ENCODE peak calls at places on chromosome 4, in five cellular contexts. One of them, this sample, is unnamed.

GRCh38 chr4:142274137-142274536 is 572.0 kb downstream of the INPP4B start:
- DNase-seq in IMR-90: peak; percentile 94
- DNase-seq in GM12878: no peak
- DNase-seq in HepG2: no peak
- DNase-seq in K562: no peak
- DNase-seq in this sample: no peak

GRCh38 chr4:5836943-5837342 is 55.9 kb downstream of the CRMP1 start:
- DNase-seq in HepG2: peak; percentile 46
- DNase-seq in GM12878: no peak
- DNase-seq in IMR-90: no peak
- DNase-seq in K562: no peak
- DNase-seq in this sample: no peak

GRCh38 chr4:2095236-2096072 is 36.3 kb downstream of the NAT8L start:
- DNase-seq in GM12878: no peak
- DNase-seq in HepG2: no peak
- DNase-seq in K562: no peak
- DNase-seq in IMR-90: no peak
- DNase-seq in this sample: no peak

GRCh38 chr4:147950840-147951239 is 219.0 kb downstream of the ARHGAP10 start:
- DNase-seq in HepG2: no peak
- DNase-seq in GM12878: no peak
- DNase-seq in IMR-90: no peak
- DNase-seq in K562: no peak
- DNase-seq in this sample: no peak

GRCh38 chr4:114399085-114399484 is 199.5 kb upstream of the UGT8 start:
- DNase-seq in GM12878: no peak
- DNase-seq in IMR-90: no peak
- DNase-seq in HepG2: no peak
- DNase-seq in K562: no peak
- DNase-seq in this sample: no peak

GRCh38 chr4:94758700-94759399 is 1.1 kb downstream of the BMPR1B start:
- DNase-seq in IMR-90: no peak
- DNase-seq in K562: no peak
- DNase-seq in GM12878: no peak
- DNase-seq in HepG2: no peak
- DNase-seq in this sample: peak; percentile 48

GRCh38 chr4:15443770-15444169 is 15.9 kb downstream of the C1QTNF7 start:
- DNase-seq in K562: no peak
- DNase-seq in IMR-90: no peak
- DNase-seq in HepG2: no peak
- DNase-seq in GM12878: no peak
- DNase-seq in this sample: no peak

GRCh38 chr4:39823193-39823592 is 125.3 kb downstream of the UBE2K start:
- DNase-seq in HepG2: no peak
- DNase-seq in K562: no peak
- DNase-seq in IMR-90: peak; percentile 74
- DNase-seq in GM12878: no peak
- DNase-seq in this sample: no peak

GRCh38 chr4:114108869-114109268 is 129.4 kb upstream of the ARSJ start:
- DNase-seq in HepG2: peak; percentile 0
- DNase-seq in GM12878: peak; percentile 15
- DNase-seq in K562: no peak
- DNase-seq in IMR-90: peak; percentile 65
- DNase-seq in this sample: peak; percentile 22

GRCh38 chr4:64967286-64967685 is 558.0 kb upstream of the TECRL start:
- DNase-seq in HepG2: no peak
- DNase-seq in K562: no peak
- DNase-seq in IMR-90: no peak
- DNase-seq in GM12878: no peak
- DNase-seq in this sample: no peak

GRCh38 chr4:102871772-102872171 is 3.0 kb downstream of the CISD2 start:
- DNase-seq in K562: peak; percentile 20
- DNase-seq in IMR-90: no peak
- DNase-seq in GM12878: no peak
- DNase-seq in HepG2: no peak
- DNase-seq in this sample: no peak

GRCh38 chr4:44760142-44760898 is 34.0 kb upstream of the GNPDA2 start:
- DNase-seq in K562: peak; percentile 31
- DNase-seq in GM12878: no peak
- DNase-seq in IMR-90: peak; percentile 20
- DNase-seq in HepG2: peak; percentile 7
- DNase-seq in this sample: peak; percentile 15

GRCh38 chr4:75672461-75673026 is 667 bp downstream of the G3BP2 start:
- DNase-seq in IMR-90: peak; percentile 41
- DNase-seq in K562: peak; percentile 63
- DNase-seq in HepG2: peak; percentile 36
- DNase-seq in GM12878: peak; percentile 8
- DNase-seq in this sample: peak; percentile 66

GRCh38 chr4:80309301-80310004 is 26.1 kb upstream of the CFAP299 start:
- DNase-seq in HepG2: no peak
- DNase-seq in IMR-90: peak; percentile 96
- DNase-seq in K562: no peak
- DNase-seq in GM12878: no peak
- DNase-seq in this sample: no peak

GRCh38 chr4:154004028-154004427 is 215.1 kb upstream of the SFRP2 start:
- DNase-seq in IMR-90: no peak
- DNase-seq in HepG2: no peak
- DNase-seq in GM12878: no peak
- DNase-seq in K562: no peak
- DNase-seq in this sample: no peak

GRCh38 chr4:1408418-1408817 is 2.2 kb upstream of the NKX1-1 start:
- DNase-seq in IMR-90: no peak
- DNase-seq in HepG2: no peak
- DNase-seq in K562: no peak
- DNase-seq in GM12878: no peak
- DNase-seq in this sample: peak; percentile 65

GRCh38 chr4:13570916-13571315 is 26.6 kb upstream of the NKX3-2 start:
- DNase-seq in GM12878: no peak
- DNase-seq in K562: no peak
- DNase-seq in HepG2: no peak
- DNase-seq in IMR-90: no peak
- DNase-seq in this sample: no peak

GRCh38 chr4:7684294-7684693 is 249.6 kb upstream of the PSAPL1 start:
- DNase-seq in K562: no peak
- DNase-seq in HepG2: no peak
- DNase-seq in GM12878: no peak
- DNase-seq in IMR-90: no peak
- DNase-seq in this sample: no peak

GRCh38 chr4:7686166-7686870 is 251.6 kb upstream of the PSAPL1 start:
- DNase-seq in GM12878: no peak
- DNase-seq in IMR-90: no peak
- DNase-seq in HepG2: no peak
- DNase-seq in K562: no peak
- DNase-seq in this sample: no peak

GRCh38 chr4:7687796-7688195 is 251.9 kb downstream of the AFAP1 start:
- DNase-seq in GM12878: no peak
- DNase-seq in K562: no peak
- DNase-seq in IMR-90: no peak
- DNase-seq in HepG2: no peak
- DNase-seq in this sample: no peak

GRCh38 chr4:7689773-7690693 is 249.6 kb downstream of the AFAP1 start:
- DNase-seq in HepG2: no peak
- DNase-seq in IMR-90: no peak
- DNase-seq in GM12878: no peak
- DNase-seq in K562: no peak
- DNase-seq in this sample: no peak

GRCh38 chr4:7687006-7687405 is 252.3 kb upstream of the PSAPL1 start:
- DNase-seq in GM12878: no peak
- DNase-seq in IMR-90: no peak
- DNase-seq in HepG2: no peak
- DNase-seq in K562: no peak
- DNase-seq in this sample: no peak
- TF ChIP-seq SMC3 in GM12878: no peak
- TF ChIP-seq SMC3 in IMR-90: no peak
- TF ChIP-seq SMC3 in HepG2: no peak
- TF ChIP-seq SMC3 in K562: no peak
- TF ChIP-seq SMC3 in this sample: no peak

GRCh38 chr4:140497776-140498636 is at the start of gene MGAT4D:
- DNase-seq in IMR-90: no peak
- DNase-seq in GM12878: no peak
- DNase-seq in HepG2: no peak
- DNase-seq in K562: no peak
- DNase-seq in this sample: peak; percentile 17

DNA sequence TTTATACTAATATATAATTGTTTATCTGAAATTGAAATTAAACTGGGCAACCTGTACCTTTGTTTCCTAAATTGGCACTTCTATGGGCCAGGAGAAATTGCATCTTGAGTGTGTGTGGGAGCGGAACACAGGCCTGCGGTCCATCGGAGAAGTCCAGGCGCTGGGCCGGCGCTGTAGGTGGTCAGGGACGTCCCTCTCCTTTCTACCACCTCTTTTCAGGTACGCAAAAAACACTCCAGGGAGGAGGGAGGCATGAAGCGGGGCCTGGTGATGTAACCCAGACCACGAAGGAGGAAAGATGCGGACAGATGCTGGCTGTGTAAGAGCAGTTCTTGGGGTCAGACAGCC is 691 bp downstream of the MGAT4D start:
- DNase-seq in IMR-90: no peak
- DNase-seq in K562: no peak
- DNase-seq in HepG2: no peak
- DNase-seq in GM12878: no peak
- DNase-seq in this sample: no peak
- H2AFZ ChIP-seq in IMR-90: peak overlapping the region; percentile 13
- H2AFZ ChIP-seq in K562: no peak overlapping the region
- H2AFZ ChIP-seq in HepG2: no peak overlapping the region
- H2AFZ ChIP-seq in GM12878: no peak overlapping the region
- H2AFZ ChIP-seq in this sample: no peak overlapping the region

DNA sequence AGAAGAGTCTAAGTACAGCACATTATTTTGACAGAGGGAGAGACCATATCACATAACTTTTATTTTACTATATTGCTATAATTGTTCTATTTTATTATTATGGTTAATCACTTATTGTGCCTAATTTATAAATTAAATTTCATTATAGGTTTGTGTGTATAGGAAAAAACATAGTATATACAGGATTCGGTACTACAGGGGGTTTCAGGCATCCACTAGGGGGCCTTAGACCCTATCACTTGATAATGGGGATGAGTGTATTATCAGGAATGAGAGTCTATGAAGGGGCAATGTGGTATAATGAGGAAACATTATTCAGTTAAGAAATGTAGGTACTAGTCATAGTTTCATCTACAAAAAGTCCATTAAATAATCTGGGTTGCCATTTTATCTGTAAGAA is 833.1 kb downstream of the C4orf33 start:
- DNase-seq in HepG2: no peak
- DNase-seq in GM12878: no peak
- DNase-seq in IMR-90: no peak
- DNase-seq in K562: no peak
- DNase-seq in this sample: peak; percentile 8
- TF ChIP-seq CTCF in HepG2: peak; percentile 28
- TF ChIP-seq CTCF in GM12878: peak; percentile 42
- TF ChIP-seq CTCF in IMR-90: no peak
- TF ChIP-seq CTCF in K562: no peak
- TF ChIP-seq CTCF in this sample: peak; percentile 54

DNA sequence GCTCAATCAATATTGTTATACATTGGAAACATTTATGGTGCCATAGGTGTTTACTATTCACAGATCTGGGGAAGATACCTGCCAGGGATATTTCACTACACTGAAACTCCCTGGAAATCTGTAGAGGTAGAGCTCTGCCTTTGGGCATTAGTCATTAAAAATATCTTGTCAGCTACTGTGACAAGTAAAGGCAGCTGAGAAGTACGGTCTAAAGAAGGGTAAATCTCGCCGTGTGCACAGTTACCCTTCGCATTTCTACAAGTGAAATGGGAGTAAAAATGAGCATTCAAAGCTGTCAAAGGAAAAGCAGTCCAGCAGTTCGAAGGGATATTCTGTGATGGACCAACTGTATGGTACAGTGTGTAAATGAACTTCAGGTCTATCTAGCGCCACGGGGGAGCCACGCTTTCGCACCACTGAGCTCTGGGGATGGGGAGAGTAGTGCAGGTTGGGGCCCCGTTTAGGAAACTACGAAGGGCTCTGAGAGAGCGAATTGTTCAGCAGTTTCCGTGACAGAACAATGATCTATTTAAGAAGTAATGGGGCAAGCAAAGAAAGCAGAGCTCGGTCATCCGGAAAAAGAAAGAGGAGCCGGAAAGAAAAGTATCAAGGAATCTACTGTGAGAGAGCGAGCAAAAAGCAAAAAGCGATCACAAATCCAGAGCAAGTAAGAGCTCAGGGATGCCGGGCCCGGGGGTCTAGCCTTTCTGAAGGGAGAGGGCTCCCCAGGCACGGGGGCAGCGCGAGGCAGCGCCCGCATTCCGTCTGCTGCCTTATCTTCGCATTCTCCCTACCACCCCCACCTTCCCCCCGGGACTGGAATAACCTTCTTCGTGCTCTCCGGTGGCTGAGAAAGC is 646 bp downstream of the TIGD4 start:
- DNase-seq in K562: no peak
- DNase-seq in IMR-90: peak; percentile 3
- DNase-seq in GM12878: no peak
- DNase-seq in HepG2: peak; percentile 3
- DNase-seq in this sample: peak; percentile 43
- TF ChIP-seq SMC3 in K562: no peak
- TF ChIP-seq SMC3 in IMR-90: no peak
- TF ChIP-seq SMC3 in GM12878: no peak
- TF ChIP-seq SMC3 in HepG2: no peak
- TF ChIP-seq SMC3 in this sample: no peak